ENCODE peak calls at places on chromosome 19, in six cellular contexts. One of them, this sample, is unnamed.
A peak's percentile ranks its signal among the peaks of the same experiment; 100 is the strongest.

GRCh38 chr19:7292950-7293794 is 1.0 kb downstream of the INSR start:
- DNase-seq in A172: no peak
- DNase-seq in GM04503: no peak
- DNase-seq in T-helper 2 cell: no peak
- DNase-seq in stimulated activated CD4-positive, alpha-beta T cell treated with anti-CD3 and anti-CD28 coated beads, Interleukin-4, amount 100 ng/mL, for 48 hours: no peak
- DNase-seq in iPS-NIHi11: peak; percentile 42
- DNase-seq in this sample: no peak

GRCh38 chr19:9872618-9873242 is 37.6 kb downstream of the PIN1 start:
- DNase-seq in iPS-NIHi11: no peak
- DNase-seq in stimulated activated CD4-positive, alpha-beta T cell treated with anti-CD3 and anti-CD28 coated beads, Interleukin-4, amount 100 ng/mL, for 48 hours: no peak
- DNase-seq in GM04503: no peak
- DNase-seq in A172: no peak
- DNase-seq in T-helper 2 cell: no peak
- DNase-seq in this sample: no peak

GRCh38 chr19:44747739-44748425 is 626 bp upstream of the BCL3 start:
- DNase-seq in iPS-NIHi11: no peak
- DNase-seq in A172: peak; percentile 72
- DNase-seq in GM04503: no peak
- DNase-seq in stimulated activated CD4-positive, alpha-beta T cell treated with anti-CD3 and anti-CD28 coated beads, Interleukin-4, amount 100 ng/mL, for 48 hours: peak; percentile 36
- DNase-seq in T-helper 2 cell: peak; percentile 14
- DNase-seq in this sample: peak; percentile 63

GRCh38 chr19:19662344-19662743 is 1.1 kb downstream of the ATP13A1 start:
- DNase-seq in GM04503: no peak
- DNase-seq in A172: no peak
- DNase-seq in stimulated activated CD4-positive, alpha-beta T cell treated with anti-CD3 and anti-CD28 coated beads, Interleukin-4, amount 100 ng/mL, for 48 hours: no peak
- DNase-seq in T-helper 2 cell: no peak
- DNase-seq in iPS-NIHi11: no peak
- DNase-seq in this sample: no peak

GRCh38 chr19:6235031-6235951 is 44.5 kb downstream of the MLLT1 start:
- DNase-seq in stimulated activated CD4-positive, alpha-beta T cell treated with anti-CD3 and anti-CD28 coated beads, Interleukin-4, amount 100 ng/mL, for 48 hours: no peak
- DNase-seq in iPS-NIHi11: peak; percentile 14
- DNase-seq in A172: no peak
- DNase-seq in GM04503: no peak
- DNase-seq in T-helper 2 cell: no peak
- DNase-seq in this sample: no peak

GRCh38 chr19:18601875-18602274 is 4.7 kb downstream of the CRLF1 start:
- DNase-seq in GM04503: no peak
- DNase-seq in iPS-NIHi11: no peak
- DNase-seq in T-helper 2 cell: no peak
- DNase-seq in A172: no peak
- DNase-seq in stimulated activated CD4-positive, alpha-beta T cell treated with anti-CD3 and anti-CD28 coated beads, Interleukin-4, amount 100 ng/mL, for 48 hours: no peak
- DNase-seq in this sample: no peak

GRCh38 chr19:54478677-54479266 is 5.7 kb upstream of the CDC42EP5 start:
- DNase-seq in stimulated activated CD4-positive, alpha-beta T cell treated with anti-CD3 and anti-CD28 coated beads, Interleukin-4, amount 100 ng/mL, for 48 hours: no peak
- DNase-seq in A172: peak; percentile 44
- DNase-seq in GM04503: no peak
- DNase-seq in T-helper 2 cell: no peak
- DNase-seq in iPS-NIHi11: peak; percentile 65
- DNase-seq in this sample: peak; percentile 58

GRCh38 chr19:28883241-28883693 is 329.7 kb downstream of the UQCRFS1 start:
- DNase-seq in stimulated activated CD4-positive, alpha-beta T cell treated with anti-CD3 and anti-CD28 coated beads, Interleukin-4, amount 100 ng/mL, for 48 hours: no peak
- DNase-seq in GM04503: no peak
- DNase-seq in iPS-NIHi11: peak; percentile 24
- DNase-seq in A172: no peak
- DNase-seq in T-helper 2 cell: no peak
- DNase-seq in this sample: no peak

GRCh38 chr19:30862876-30863275 is 486.4 kb downstream of the TSHZ3 start:
- DNase-seq in stimulated activated CD4-positive, alpha-beta T cell treated with anti-CD3 and anti-CD28 coated beads, Interleukin-4, amount 100 ng/mL, for 48 hours: no peak
- DNase-seq in iPS-NIHi11: no peak
- DNase-seq in GM04503: no peak
- DNase-seq in T-helper 2 cell: no peak
- DNase-seq in A172: no peak
- DNase-seq in this sample: no peak

GRCh38 chr19:40341601-40342482 is 6.4 kb downstream of the C19orf47 start:
- DNase-seq in iPS-NIHi11: no peak
- DNase-seq in T-helper 2 cell: no peak
- DNase-seq in stimulated activated CD4-positive, alpha-beta T cell treated with anti-CD3 and anti-CD28 coated beads, Interleukin-4, amount 100 ng/mL, for 48 hours: no peak
- DNase-seq in A172: no peak
- DNase-seq in GM04503: no peak
- DNase-seq in this sample: no peak

GRCh38 chr19:15293751-15294505 is 38.4 kb downstream of the BRD4 start:
- DNase-seq in A172: no peak
- DNase-seq in stimulated activated CD4-positive, alpha-beta T cell treated with anti-CD3 and anti-CD28 coated beads, Interleukin-4, amount 100 ng/mL, for 48 hours: no peak
- DNase-seq in T-helper 2 cell: no peak
- DNase-seq in GM04503: no peak
- DNase-seq in iPS-NIHi11: no peak
- DNase-seq in this sample: no peak

GRCh38 chr19:33736158-33736557 is 60.5 kb upstream of the KCTD15 start:
- DNase-seq in A172: no peak
- DNase-seq in stimulated activated CD4-positive, alpha-beta T cell treated with anti-CD3 and anti-CD28 coated beads, Interleukin-4, amount 100 ng/mL, for 48 hours: no peak
- DNase-seq in T-helper 2 cell: no peak
- DNase-seq in GM04503: no peak
- DNase-seq in iPS-NIHi11: no peak
- DNase-seq in this sample: no peak

GRCh38 chr19:49432141-49433073 is 7.2 kb downstream of the GFY start:
- DNase-seq in iPS-NIHi11: peak; percentile 54
- DNase-seq in T-helper 2 cell: no peak
- DNase-seq in stimulated activated CD4-positive, alpha-beta T cell treated with anti-CD3 and anti-CD28 coated beads, Interleukin-4, amount 100 ng/mL, for 48 hours: no peak
- DNase-seq in GM04503: no peak
- DNase-seq in A172: no peak
- DNase-seq in this sample: no peak

GRCh38 chr19:48395499-48395898 is 2.0 kb downstream of the GRIN2D start:
- DNase-seq in iPS-NIHi11: no peak
- DNase-seq in GM04503: no peak
- DNase-seq in A172: no peak
- DNase-seq in stimulated activated CD4-positive, alpha-beta T cell treated with anti-CD3 and anti-CD28 coated beads, Interleukin-4, amount 100 ng/mL, for 48 hours: no peak
- DNase-seq in T-helper 2 cell: no peak
- DNase-seq in this sample: no peak

GRCh38 chr19:1935484-1936208 is 5.3 kb upstream of the CSNK1G2 start:
- DNase-seq in iPS-NIHi11: no peak
- DNase-seq in GM04503: no peak
- DNase-seq in T-helper 2 cell: no peak
- DNase-seq in stimulated activated CD4-positive, alpha-beta T cell treated with anti-CD3 and anti-CD28 coated beads, Interleukin-4, amount 100 ng/mL, for 48 hours: no peak
- DNase-seq in A172: peak; percentile 35
- DNase-seq in this sample: no peak

GRCh38 chr19:46404039-46404883 is 9.1 kb downstream of the CCDC8 start:
- DNase-seq in stimulated activated CD4-positive, alpha-beta T cell treated with anti-CD3 and anti-CD28 coated beads, Interleukin-4, amount 100 ng/mL, for 48 hours: no peak
- DNase-seq in iPS-NIHi11: no peak
- DNase-seq in A172: no peak
- DNase-seq in GM04503: no peak
- DNase-seq in T-helper 2 cell: no peak
- DNase-seq in this sample: peak; percentile 89

GRCh38 chr19:6393982-6394412 is 1.0 kb upstream of the GTF2F1 start:
- DNase-seq in T-helper 2 cell: peak; percentile 50
- DNase-seq in GM04503: no peak
- DNase-seq in stimulated activated CD4-positive, alpha-beta T cell treated with anti-CD3 and anti-CD28 coated beads, Interleukin-4, amount 100 ng/mL, for 48 hours: peak; percentile 68
- DNase-seq in A172: no peak
- DNase-seq in iPS-NIHi11: no peak
- DNase-seq in this sample: no peak

GRCh38 chr19:38004505-38005223 is 97.7 kb downstream of the SIPA1L3 start:
- DNase-seq in GM04503: peak; percentile 95
- DNase-seq in stimulated activated CD4-positive, alpha-beta T cell treated with anti-CD3 and anti-CD28 coated beads, Interleukin-4, amount 100 ng/mL, for 48 hours: no peak
- DNase-seq in iPS-NIHi11: peak; percentile 90
- DNase-seq in A172: peak; percentile 98
- DNase-seq in T-helper 2 cell: no peak
- DNase-seq in this sample: peak; percentile 92

GRCh38 chr19:28829762-28830161 is 383.2 kb downstream of the UQCRFS1 start:
- DNase-seq in stimulated activated CD4-positive, alpha-beta T cell treated with anti-CD3 and anti-CD28 coated beads, Interleukin-4, amount 100 ng/mL, for 48 hours: no peak
- DNase-seq in GM04503: no peak
- DNase-seq in T-helper 2 cell: no peak
- DNase-seq in A172: no peak
- DNase-seq in iPS-NIHi11: no peak
- DNase-seq in this sample: no peak

GRCh38 chr19:50486823-50487515 is 10.3 kb upstream of the GARIN5A start:
- DNase-seq in A172: peak; percentile 16
- DNase-seq in T-helper 2 cell: peak; percentile 58
- DNase-seq in iPS-NIHi11: peak; percentile 54
- DNase-seq in stimulated activated CD4-positive, alpha-beta T cell treated with anti-CD3 and anti-CD28 coated beads, Interleukin-4, amount 100 ng/mL, for 48 hours: peak; percentile 84
- DNase-seq in GM04503: no peak
- DNase-seq in this sample: no peak

This sample was measured in HAP-1.